ENCODE peak calls at places on chromosomes 3 and 15, in seven cellular contexts. A is neuronal stem cell; R is glutamatergic neuron; Q is activated CD4-positive, alpha-beta T cell treated with anti-CD3 and anti-CD28 coated beads for 24 hours; D is breast epithelium; J is stimulated activated CD4-positive, alpha-beta T cell treated with anti-CD3 and anti-CD28 coated beads, TNF-alpha, amount 100 ng/mL, for 1 hour; C is effector memory CD8-positive, alpha-beta T cell. Z is an unnamed sample.

GRCh38 chr3:24196526-24196925 is 251.4 kb downstream of the NR1D2 start:
- DNase-seq in A (no peak), R (no peak), Q (no peak), D (no peak), J (no peak), C (no peak), Z (no peak)

GRCh38 chr3:46733026-46733800 is 15.5 kb upstream of the PRSS50 start:
- DNase-seq in A (no peak), R (no peak), Q (no peak), D (no peak), J (no peak), C (no peak), Z (no peak)

GRCh38 chr15:101056366-101057334 is 137.5 kb downstream of the LRRK1 start:
- DNase-seq in A (no peak), R (no peak), Q (no peak), D (no peak), J (no peak), C (no peak), Z (no peak)

GRCh38 chr3:77071364-77071763 is 31.5 kb downstream of the ROBO2 start:
- DNase-seq in A (no peak), R (no peak), Q (no peak), D (no peak), J (no peak), C (no peak), Z (no peak)

GRCh38 chr3:52343946-52344600 is 28.0 kb downstream of the DNAH1 start:
- DNase-seq in A (no peak), R (no peak), Q (no peak), D (no peak), J (no peak), C (no peak), Z (no peak)

GRCh38 chr3:24305795-24306467 is 188.7 kb downstream of the THRB start:
- DNase-seq in A (peak; percentile 15), R (no peak), Q (no peak), D (no peak), J (no peak), C (no peak), Z (no peak)

GRCh38 chr3:46667061-46667621 is 26.3 kb downstream of the ALS2CL start:
- DNase-seq in A (no peak), R (no peak), Q (no peak), D (no peak), J (no peak), C (no peak), Z (no peak)

GRCh38 chr3:170714151-170714550 is 128.3 kb upstream of the SLC7A14 start:
- DNase-seq in A (no peak), R (no peak), Q (no peak), D (no peak), J (no peak), C (no peak), Z (no peak)

GRCh38 chr15:78361956-78362506 is 21.9 kb downstream of the CRABP1 start:
- DNase-seq in A (no peak), R (no peak), Q (no peak), D (no peak), J (no peak), C (no peak), Z (no peak)

GRCh38 chr3:182490601-182491485 is 302.5 kb upstream of the ATP11B start:
- DNase-seq in A (peak; percentile 41), R (no peak), Q (no peak), D (no peak), J (no peak), C (no peak), Z (no peak)

Z was measured in thoracic aorta.